ENCODE peak calls at places on chromosomes 3 and 15, in ten cellular contexts. One of them, this sample, is unnamed.

GRCh38 chr3:147409143-147410121 is at the start of gene ZIC1:
- DNase-seq in activated CD4-positive, alpha-beta T cell treated with anti-CD3 and anti-CD28 coated beads, Interleukin-2, amount 50 U/mL, for 4 hours: no peak
- DNase-seq in activated naive CD4-positive, alpha-beta T cell treated with Interleukin-2 at 50 U/mL for 16 hours: no peak
- DNase-seq in activated CD8-positive, alpha-beta memory T cell treated with anti-CD3 and anti-CD28 coated beads for 24 hours: no peak
- DNase-seq in OCI-LY7: no peak
- DNase-seq in NCI-H1092: no peak
- DNase-seq in NCI-H2029: no peak
- DNase-seq in nephron progenitor cell: peak
- DNase-seq in EL: peak
- DNase-seq in posterior cingulate gyrus: peak
- DNase-seq in this sample: no peak

GRCh38 chr15:88970232-88970631 is 57.1 kb upstream of the MFGE8 start:
- DNase-seq in OCI-LY7: no peak
- DNase-seq in posterior cingulate gyrus: no peak
- DNase-seq in NCI-H2029: no peak
- DNase-seq in EL: no peak
- DNase-seq in activated CD8-positive, alpha-beta memory T cell treated with anti-CD3 and anti-CD28 coated beads for 24 hours: no peak
- DNase-seq in nephron progenitor cell: no peak
- DNase-seq in NCI-H1092: no peak
- DNase-seq in activated CD4-positive, alpha-beta T cell treated with anti-CD3 and anti-CD28 coated beads, Interleukin-2, amount 50 U/mL, for 4 hours: no peak
- DNase-seq in activated naive CD4-positive, alpha-beta T cell treated with Interleukin-2 at 50 U/mL for 16 hours: no peak
- DNase-seq in this sample: no peak

GRCh38 chr3:67875858-67876257 is 221.4 kb upstream of the SUCLG2 start:
- DNase-seq in activated CD8-positive, alpha-beta memory T cell treated with anti-CD3 and anti-CD28 coated beads for 24 hours: no peak
- DNase-seq in NCI-H1092: no peak
- DNase-seq in posterior cingulate gyrus: no peak
- DNase-seq in EL: no peak
- DNase-seq in OCI-LY7: no peak
- DNase-seq in NCI-H2029: no peak
- DNase-seq in nephron progenitor cell: no peak
- DNase-seq in activated naive CD4-positive, alpha-beta T cell treated with Interleukin-2 at 50 U/mL for 16 hours: no peak
- DNase-seq in activated CD4-positive, alpha-beta T cell treated with anti-CD3 and anti-CD28 coated beads, Interleukin-2, amount 50 U/mL, for 4 hours: no peak
- DNase-seq in this sample: no peak

GRCh38 chr3:177123820-177124219 is 73.5 kb downstream of the TBL1XR1 start:
- DNase-seq in activated naive CD4-positive, alpha-beta T cell treated with Interleukin-2 at 50 U/mL for 16 hours: no peak
- DNase-seq in nephron progenitor cell: no peak
- DNase-seq in activated CD8-positive, alpha-beta memory T cell treated with anti-CD3 and anti-CD28 coated beads for 24 hours: no peak
- DNase-seq in OCI-LY7: no peak
- DNase-seq in NCI-H1092: no peak
- DNase-seq in posterior cingulate gyrus: no peak
- DNase-seq in activated CD4-positive, alpha-beta T cell treated with anti-CD3 and anti-CD28 coated beads, Interleukin-2, amount 50 U/mL, for 4 hours: no peak
- DNase-seq in EL: no peak
- DNase-seq in NCI-H2029: no peak
- DNase-seq in this sample: no peak

GRCh38 chr15:90101130-90101968 is 919 bp downstream of the IDH2 start:
- DNase-seq in activated naive CD4-positive, alpha-beta T cell treated with Interleukin-2 at 50 U/mL for 16 hours: peak
- DNase-seq in NCI-H1092: peak
- DNase-seq in NCI-H2029: peak
- DNase-seq in activated CD4-positive, alpha-beta T cell treated with anti-CD3 and anti-CD28 coated beads, Interleukin-2, amount 50 U/mL, for 4 hours: no peak
- DNase-seq in OCI-LY7: peak
- DNase-seq in activated CD8-positive, alpha-beta memory T cell treated with anti-CD3 and anti-CD28 coated beads for 24 hours: peak
- DNase-seq in posterior cingulate gyrus: peak
- DNase-seq in nephron progenitor cell: peak
- DNase-seq in EL: peak
- DNase-seq in this sample: peak

GRCh38 chr3:134641671-134642300 is 9.0 kb downstream of the KY start:
- DNase-seq in posterior cingulate gyrus: no peak
- DNase-seq in activated CD4-positive, alpha-beta T cell treated with anti-CD3 and anti-CD28 coated beads, Interleukin-2, amount 50 U/mL, for 4 hours: no peak
- DNase-seq in NCI-H1092: no peak
- DNase-seq in activated naive CD4-positive, alpha-beta T cell treated with Interleukin-2 at 50 U/mL for 16 hours: no peak
- DNase-seq in EL: no peak
- DNase-seq in OCI-LY7: no peak
- DNase-seq in nephron progenitor cell: no peak
- DNase-seq in activated CD8-positive, alpha-beta memory T cell treated with anti-CD3 and anti-CD28 coated beads for 24 hours: peak
- DNase-seq in NCI-H2029: no peak
- DNase-seq in this sample: no peak

GRCh38 chr15:25427861-25428260 is 11.0 kb downstream of the UBE3A start:
- DNase-seq in activated naive CD4-positive, alpha-beta T cell treated with Interleukin-2 at 50 U/mL for 16 hours: no peak
- DNase-seq in nephron progenitor cell: no peak
- DNase-seq in EL: no peak
- DNase-seq in OCI-LY7: no peak
- DNase-seq in NCI-H2029: no peak
- DNase-seq in activated CD4-positive, alpha-beta T cell treated with anti-CD3 and anti-CD28 coated beads, Interleukin-2, amount 50 U/mL, for 4 hours: no peak
- DNase-seq in activated CD8-positive, alpha-beta memory T cell treated with anti-CD3 and anti-CD28 coated beads for 24 hours: no peak
- DNase-seq in NCI-H1092: no peak
- DNase-seq in posterior cingulate gyrus: no peak
- DNase-seq in this sample: no peak

GRCh38 chr3:123098411-123099330 is 31.8 kb downstream of the PDIA5 start:
- DNase-seq in activated CD8-positive, alpha-beta memory T cell treated with anti-CD3 and anti-CD28 coated beads for 24 hours: no peak
- DNase-seq in OCI-LY7: no peak
- DNase-seq in NCI-H2029: no peak
- DNase-seq in posterior cingulate gyrus: no peak
- DNase-seq in activated naive CD4-positive, alpha-beta T cell treated with Interleukin-2 at 50 U/mL for 16 hours: no peak
- DNase-seq in EL: peak
- DNase-seq in nephron progenitor cell: no peak
- DNase-seq in activated CD4-positive, alpha-beta T cell treated with anti-CD3 and anti-CD28 coated beads, Interleukin-2, amount 50 U/mL, for 4 hours: no peak
- DNase-seq in NCI-H1092: no peak
- DNase-seq in this sample: no peak